ENCODE peak calls at places on chromosomes 11 and 22, in eight cellular contexts. K, J, Z, V, O, B, N and M are unnamed samples.
A peak's percentile ranks its signal among the peaks of the same experiment; 100 is the strongest.

GRCh38 chr22:50696799-50697561 is 24.4 kb downstream of the SHANK3 start:
- DNase-seq in J (no peak), K (peak; percentile 39), O (no peak), V (no peak), B (no peak), Z (peak; percentile 41), N (no peak), M (no peak)

GRCh38 chr11:130634981-130635473 is 186.6 kb downstream of the ADAMTS15 start:
- DNase-seq in K (no peak), N (no peak), J (no peak), O (peak; percentile 81), V (no peak), B (no peak), Z (no peak), M (no peak)

GRCh38 chr22:31244044-31244942 is 32.2 kb downstream of the LIMK2 start:
- DNase-seq in K (peak; percentile 80), Z (no peak), J (no peak), N (no peak), B (peak; percentile 34), V (no peak), O (peak; percentile 80), M (no peak)

GRCh38 chr11:83054904-83055380 is 16.8 kb downstream of the RAB30 start:
- DNase-seq in N (no peak), Z (no peak), J (peak; percentile 65), K (no peak), B (no peak), V (no peak), O (no peak), M (no peak)

GRCh38 chr11:79431535-79431934 is 9.3 kb downstream of the TENM4 start:
- DNase-seq in B (no peak), V (no peak), N (no peak), Z (no peak), J (no peak), O (peak; percentile 89), K (no peak), M (no peak)

GRCh38 chr22:40534379-40535188 is 101.9 kb downstream of the MRTFA start:
- DNase-seq in J (no peak), K (peak; percentile 57), N (no peak), B (no peak), Z (no peak), V (no peak), O (peak; percentile 71), M (no peak)

GRCh38 chr11:95284057-95285052 is 53.4 kb upstream of the SESN3 start:
- DNase-seq in Z (no peak), N (no peak), J (no peak), O (no peak), V (no peak), K (no peak), B (no peak), M (no peak)

GRCh38 chr11:1139441-1140066 is 18.2 kb upstream of the MUC5AC start:
- DNase-seq in B (no peak), N (no peak), O (peak; percentile 91), V (no peak), K (peak; percentile 31), J (peak; percentile 11), Z (no peak), M (no peak)

GRCh38 chr11:44079376-44079775 is 13.3 kb downstream of the ACCS start:
- DNase-seq in N (no peak), B (no peak), V (no peak), O (no peak), K (no peak), J (no peak), Z (no peak), M (no peak)

GRCh38 chr22:26615149-26615548 is 2.7 kb downstream of the CRYBB1 start:
- DNase-seq in V (no peak), Z (no peak), N (no peak), K (no peak), O (no peak), B (no peak), J (peak; percentile 75), M (no peak)

DNA sequence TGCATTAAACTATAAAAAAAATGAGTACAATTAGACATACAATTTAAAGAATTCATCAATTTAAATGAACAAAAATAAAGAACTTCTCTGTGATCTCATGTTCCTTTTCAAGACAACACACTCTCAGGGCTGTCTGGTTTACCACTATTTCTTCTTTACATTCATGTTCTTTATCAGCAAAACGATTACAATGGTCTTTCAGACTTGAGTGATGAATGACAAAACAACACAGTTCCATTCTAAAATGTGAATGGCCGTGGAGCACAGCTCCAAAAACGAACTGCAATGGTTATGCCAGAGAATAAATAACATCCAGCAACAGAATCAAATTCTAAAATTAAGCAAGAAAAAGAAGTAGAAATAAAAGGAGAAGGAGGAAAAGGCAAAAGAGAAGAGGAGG is 113.1 kb downstream of the CADM1 start:
- DNase-seq in N (no peak), V (no peak), J (no peak), Z (no peak), O (no peak), B (no peak), K (no peak), M (no peak)
- H3K27me3 ChIP-seq in N (no peaks in the 10 kb centered on the region), V (no peaks in the 10 kb centered on the region), J (no peaks in the 10 kb centered on the region), Z (no peaks in the 10 kb centered on the region), O (no peaks in the 10 kb centered on the region), B (no peaks in the 10 kb centered on the region), K (no peaks in the 10 kb centered on the region), M (no peaks in the 10 kb centered on the region)

GRCh38 chr11:116876656-116877055 is 39.2 kb upstream of the APOA1 start:
- DNase-seq in K (no peak), O (no peak), Z (no peak), V (no peak), B (no peak), N (no peak), J (no peak), M (no peak)

GRCh38 chr11:116875194-116875593 is 37.8 kb upstream of the APOA1 start:
- DNase-seq in Z (no peak), V (no peak), O (no peak), B (no peak), N (no peak), J (no peak), K (no peak), M (no peak)

GRCh38 chr11:116871248-116871647 is 33.8 kb upstream of the APOA1 start:
- DNase-seq in B (no peak), K (peak; percentile 72), Z (no peak), J (no peak), V (no peak), O (peak; percentile 90), N (no peak), M (no peak)

GRCh38 chr11:116873391-116873790 is 36.0 kb upstream of the APOA1 start:
- DNase-seq in B (no peak), J (no peak), Z (no peak), K (no peak), N (no peak), V (no peak), O (no peak), M (no peak)

GRCh38 chr11:116874251-116874650 is 36.8 kb upstream of the APOA1 start:
- DNase-seq in O (peak; percentile 43), K (peak; percentile 48), V (no peak), Z (no peak), N (no peak), B (no peak), J (no peak), M (no peak)
- H3K27ac ChIP-seq in O (no peak overlapping the region), K (peak overlapping the region; percentile 38), V (no peak overlapping the region), Z (no peak overlapping the region), N (no peak overlapping the region), B (no peak overlapping the region), J (no peak overlapping the region), M (no peak overlapping the region)

DNA sequence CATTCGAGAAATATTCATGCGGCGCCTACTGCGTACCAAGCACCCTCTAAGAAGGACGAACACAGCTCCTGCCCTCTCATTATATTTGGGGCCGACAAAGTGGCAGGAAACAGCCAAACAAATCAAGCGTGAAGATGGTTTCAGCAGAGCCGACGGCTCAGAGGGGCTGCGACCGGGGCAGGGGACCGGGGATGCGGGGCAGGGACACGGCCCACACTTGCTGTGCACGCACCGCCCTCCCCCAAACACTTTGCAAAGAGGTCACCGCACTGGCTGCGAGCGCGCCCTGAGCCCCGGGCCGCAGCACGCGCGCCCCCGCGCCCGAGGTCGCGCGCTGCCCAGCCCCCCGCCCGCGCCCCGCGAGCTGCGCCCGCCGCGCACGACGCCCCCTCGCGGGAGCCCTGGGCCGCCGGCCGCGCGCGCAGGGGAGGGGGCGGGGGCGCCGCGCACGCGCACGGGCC is 255 bp upstream of the SYNGR1 start:
- DNase-seq in V (peak; percentile 54), B (peak; percentile 39), J (peak; percentile 57), K (peak; percentile 26), N (no peak), Z (peak; percentile 48), O (no peak), M (no peak)
- TF ChIP-seq CTCF in V (no peak), B (no peak), J (no peak), K (no peak), N (no peak), Z (no peak), O (no peak), M (no peak)

GRCh38 chr11:128359515-128359914 is 227.8 kb downstream of the ETS1 start:
- DNase-seq in Z (no peak), B (no peak), O (peak; percentile 45), V (no peak), N (no peak), J (no peak), K (peak; percentile 61), M (no peak)

GRCh38 chr11:128354476-128354875 is 232.9 kb downstream of the ETS1 start:
- DNase-seq in J (no peak), B (no peak), O (peak; percentile 58), Z (no peak), K (peak; percentile 53), N (no peak), V (no peak), M (no peak)

GRCh38 chr11:128351168-128351567 is 236.2 kb downstream of the ETS1 start:
- DNase-seq in N (no peak), K (no peak), Z (no peak), B (no peak), J (no peak), O (no peak), V (no peak), M (no peak)

GRCh38 chr11:128356992-128357391 is 230.4 kb downstream of the ETS1 start:
- DNase-seq in B (no peak), O (no peak), N (no peak), Z (no peak), K (no peak), J (no peak), V (no peak), M (no peak)

GRCh38 chr11:128355558-128355957 is 231.8 kb downstream of the ETS1 start:
- DNase-seq in J (no peak), Z (no peak), B (no peak), N (no peak), K (no peak), O (no peak), V (no peak), M (no peak)
- H3K27me3 ChIP-seq in J (no peaks in the 10 kb centered on the region), Z (no peaks in the 10 kb centered on the region), B (no peaks in the 10 kb centered on the region), N (no peaks in the 10 kb centered on the region), K (no peaks in the 10 kb centered on the region), O (no peaks in the 10 kb centered on the region), V (no peaks in the 10 kb centered on the region), M (no peaks in the 10 kb centered on the region)

GRCh38 chr11:111363985-111364384 is 15.1 kb downstream of the POU2AF1 start:
- DNase-seq in Z (no peak), B (no peak), J (no peak), O (no peak), V (no peak), K (no peak), N (no peak), M (no peak)
- H3K27ac ChIP-seq in Z (no peak overlapping the region), B (no peak overlapping the region), J (peak overlapping the region; percentile 72), O (no peak overlapping the region), V (peak overlapping the region; percentile 80), K (no peak overlapping the region), N (no peak overlapping the region), M (no peak overlapping the region)